ENCODE peak calls at places on chromosomes 4 and X, in five cellular contexts. B is neuronal stem cell, X is IMR-90, O is mesendoderm, L is H1. Y is an unnamed sample.

GRCh38 chr4:102500371-102501175 is 586 bp upstream of the NFKB1 start:
- DNase-seq in B (peak), X (peak), O (peak), L (no peak), Y (peak)

GRCh38 chrX:39439910-39440733 is 638.9 kb downstream of the MID1IP1 start:
- DNase-seq in B (no peak), X (no peak), O (no peak), L (no peak), Y (no peak)

GRCh38 chrX:123210252-123210651 is 26.2 kb downstream of the GRIA3 start:
- DNase-seq in B (no peak), X (no peak), O (no peak), L (no peak), Y (no peak)

GRCh38 chr4:40170588-40170987 is 26.2 kb upstream of the RHOH start:
- DNase-seq in B (no peak), X (no peak), O (no peak), L (no peak), Y (no peak)

GRCh38 chrX:140762061-140762460 is 52.5 kb downstream of the LINC00632 start:
- DNase-seq in B (peak), X (peak), O (peak), L (peak), Y (peak)

GRCh38 chr4:184968784-184969201 is 49.5 kb upstream of the HELT start:
- DNase-seq in B (no peak), X (no peak), O (no peak), L (no peak), Y (no peak)

GRCh38 chr4:67877086-67877485 is 6.7 kb downstream of the TMPRSS11D start:
- DNase-seq in B (no peak), X (no peak), O (no peak), L (no peak), Y (no peak)

GRCh38 chrX:39966186-39966585 is 131.6 kb downstream of the BCOR start:
- DNase-seq in B (no peak), X (peak), O (no peak), L (no peak), Y (no peak)

GRCh38 chr4:48491514-48492176 is 1.6 kb downstream of the ZAR1 start:
- DNase-seq in B (no peak), X (no peak), O (peak), L (no peak), Y (no peak)

GRCh38 chr4:121127100-121127499 is 37.0 kb downstream of the TNIP3 start:
- DNase-seq in B (no peak), X (no peak), O (no peak), L (no peak), Y (no peak)
- H2BK15ac ChIP-seq in B (no peak), X (no peak), O (no peak), L (no peak), Y (no peak)

DNA sequence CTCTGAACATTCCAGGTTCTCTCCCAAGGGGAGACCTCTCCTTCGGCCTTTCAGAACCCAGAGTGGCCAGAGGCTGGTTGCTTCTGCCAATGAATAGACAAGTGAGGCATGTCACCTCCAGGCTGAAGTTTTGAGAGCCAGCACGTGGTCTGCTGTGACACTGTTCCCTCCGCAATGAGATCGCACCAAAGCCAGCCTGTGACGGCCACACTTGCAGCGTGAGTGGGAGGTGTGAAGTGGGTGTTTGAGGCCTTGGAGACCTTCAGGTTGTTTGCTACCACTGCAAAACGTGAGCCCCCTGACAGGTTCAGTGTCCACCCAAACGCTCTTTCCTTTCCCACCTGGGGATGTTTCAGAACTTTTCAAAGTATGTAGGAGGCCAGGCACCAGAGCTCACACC is 81.0 kb downstream of the WFS1 start:
- DNase-seq in B (no peak), X (no peak), O (no peak), L (no peak), Y (no peak)
- H2AK5ac ChIP-seq in B (no peak), X (no peak), O (no peak), L (no peak), Y (no peak)

GRCh38 chrX:22136711-22137110 is 104.6 kb downstream of the PHEX start:
- DNase-seq in B (no peak), X (peak), O (no peak), L (no peak), Y (peak)

GRCh38 chrX:22134681-22135080 is 102.6 kb downstream of the PHEX start:
- DNase-seq in B (no peak), X (peak), O (peak), L (no peak), Y (peak)

GRCh38 chrX:22141061-22141460 is 108.9 kb downstream of the PHEX start:
- DNase-seq in B (no peak), X (no peak), O (no peak), L (no peak), Y (no peak)

GRCh38 chrX:22135171-22135711 is 103.1 kb downstream of the PHEX start:
- DNase-seq in B (no peak), X (peak), O (no peak), L (no peak), Y (peak)

DNA sequence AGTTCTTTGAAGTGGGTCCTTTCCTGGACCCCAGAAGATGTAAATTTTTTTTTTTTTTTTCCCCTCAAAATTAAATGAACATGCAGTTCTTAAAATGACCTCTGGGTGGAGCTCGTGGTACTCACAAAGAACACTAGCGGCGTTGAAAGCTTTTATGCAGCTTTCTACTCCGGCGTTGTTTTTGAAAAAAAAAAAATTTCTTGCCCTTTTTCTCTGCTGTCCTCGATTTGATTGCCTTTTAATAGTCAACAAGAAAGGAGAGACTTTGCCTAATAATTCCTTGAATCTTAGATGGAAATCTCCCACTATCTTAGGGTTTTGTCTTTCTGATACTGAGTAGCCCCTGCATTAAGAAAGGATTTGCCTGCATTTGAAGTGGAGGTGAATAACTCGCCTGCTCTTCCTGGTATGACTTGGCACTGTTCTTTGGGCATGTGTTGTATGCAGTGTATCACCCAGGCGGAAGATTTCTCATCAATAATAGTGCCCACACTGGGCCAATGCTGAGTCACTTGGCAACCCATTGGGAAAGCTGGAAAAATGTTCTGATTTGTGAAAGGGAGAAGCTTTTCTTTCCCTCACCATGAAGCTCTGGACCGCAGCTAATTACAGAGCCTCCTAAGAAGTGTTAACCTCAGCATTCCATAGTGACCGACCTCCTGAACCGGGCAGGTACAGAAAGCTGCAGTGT is 104.0 kb downstream of the PHEX start:
- DNase-seq in B (peak), X (peak), O (peak), L (no peak), Y (peak)
- H3K4me3 ChIP-seq in B (no peak), X (no peak), O (no peak), L (no peak), Y (peak)

GRCh38 chr4:100797791-100798190 is 280.0 kb upstream of the EMCN start:
- DNase-seq in B (no peak), X (no peak), O (no peak), L (no peak), Y (no peak)
- H2BK15ac ChIP-seq in B (no peak), X (no peak), O (no peak), L (no peak), Y (no peak)

GRCh38 chr4:155672342-155672741 is 5.7 kb downstream of the GUCY1A1 start:
- DNase-seq in B (no peak), X (no peak), O (peak), L (no peak), Y (no peak)

GRCh38 chr4:155673453-155673979 is 6.9 kb downstream of the GUCY1A1 start:
- DNase-seq in B (no peak), X (no peak), O (no peak), L (no peak), Y (no peak)

GRCh38 chr4:155665054-155665453 is 1.6 kb upstream of the GUCY1A1 start:
- DNase-seq in B (no peak), X (no peak), O (no peak), L (no peak), Y (no peak)

GRCh38 chr4:155666701-155667537 is at the start of gene GUCY1A1:
- DNase-seq in B (peak), X (no peak), O (peak), L (peak), Y (peak)

DNA sequence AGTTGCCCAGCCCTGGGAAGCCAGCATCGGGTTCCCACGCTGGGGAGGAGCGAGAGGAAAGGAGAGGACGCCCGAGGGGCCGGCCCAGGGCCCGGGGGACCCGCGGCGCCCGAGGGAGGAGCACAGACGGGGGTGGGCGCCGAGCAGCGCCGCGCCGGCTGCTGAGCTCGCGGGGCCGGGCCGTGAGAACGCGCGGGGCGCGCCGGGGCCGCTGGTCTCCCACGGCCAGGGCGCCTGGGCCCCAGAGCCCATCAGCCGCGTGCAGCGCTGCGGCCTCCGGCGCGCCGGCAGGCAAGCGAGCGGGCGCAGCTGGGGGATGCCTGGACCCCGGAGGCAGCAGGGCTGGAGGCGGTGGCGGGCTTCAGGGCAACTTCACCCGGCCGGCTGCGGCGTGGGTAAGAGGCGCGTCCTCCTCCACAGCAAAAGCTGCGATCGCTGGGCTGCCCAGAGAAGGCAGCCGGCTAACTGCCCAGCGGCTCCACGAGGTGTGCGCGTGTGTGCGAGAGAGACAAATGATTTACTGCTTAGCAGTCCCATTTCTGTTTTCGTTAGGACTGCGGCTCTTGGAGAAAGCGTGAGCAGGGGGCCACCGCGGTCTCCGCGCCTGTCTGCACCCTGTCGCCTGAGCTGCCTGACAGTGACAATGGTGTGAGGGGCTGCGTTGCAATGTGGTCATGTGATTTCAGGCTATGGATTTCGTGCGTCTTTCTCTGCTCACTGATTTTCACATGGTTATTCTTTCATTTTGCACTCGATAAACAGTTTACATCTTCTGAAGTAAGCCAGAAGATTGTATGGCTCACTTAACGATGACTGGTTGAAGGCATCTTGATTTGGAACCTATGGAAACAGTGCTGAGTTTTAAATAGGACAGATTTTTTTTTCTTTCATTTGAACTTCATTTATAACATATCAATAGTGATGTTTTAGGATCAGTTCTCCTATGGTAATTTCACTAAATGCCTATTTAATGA is 1.2 kb downstream of the GUCY1A1 start:
- DNase-seq in B (peak), X (peak), O (peak), L (peak), Y (peak)
- H2AK5ac ChIP-seq in B (peak), X (no peak), O (no peak), L (no peak), Y (no peak)

GRCh38 chr4:85763207-85763606 is 288.3 kb downstream of the ARHGAP24 start:
- DNase-seq in B (no peak), X (no peak), O (no peak), L (no peak), Y (no peak)
- H3K4me3 ChIP-seq in B (no peak), X (no peak), O (no peak), L (no peak), Y (no peak)

GRCh38 chr4:1759818-1760223 is 33.3 kb upstream of the FGFR3 start:
- DNase-seq in B (no peak), X (no peak), O (no peak), L (no peak), Y (no peak)
- H2BK15ac ChIP-seq in B (peak), X (no peak), O (no peak), L (no peak), Y (no peak)